ENCODE peak calls at places on chromosomes 5 and 9, in seven cellular contexts. M, Z, E, N, I, K and F are unnamed samples.

GRCh38 chr5:100900796-100901731 is 2.0 kb downstream of the ST8SIA4 start:
- DNase-seq in I (peak; percentile 88), E (peak; percentile 74), Z (peak; percentile 92), M (peak; percentile 4), N (peak; percentile 87), K (peak; percentile 84), F (peak; percentile 88)

GRCh38 chr9:84054341-84055010 is 73.9 kb downstream of the RMI1 start:
- DNase-seq in I (no peak), E (no peak), Z (no peak), N (no peak), M (no peak), K (no peak), F (no peak)

GRCh38 chr5:150295741-150296486 is 6.3 kb upstream of the CAMK2A start:
- DNase-seq in I (no peak), M (no peak), K (no peak), E (peak; percentile 38), Z (no peak), N (no peak), F (no peak)

GRCh38 chr9:122374885-122375420 is 4.1 kb downstream of the PTGS1 start:
- DNase-seq in E (peak; percentile 83), M (no peak), Z (no peak), N (no peak), K (peak; percentile 76), I (peak; percentile 62), F (no peak)

GRCh38 chr5:36575367-36575781 is 31.0 kb upstream of the SLC1A3 start:
- DNase-seq in N (no peak), I (no peak), M (no peak), K (no peak), E (peak; percentile 50), Z (no peak), F (no peak)

GRCh38 chr9:92634712-92635605 is 35.0 kb downstream of the IPPK start:
- DNase-seq in E (peak; percentile 79), M (peak; percentile 48), K (peak; percentile 87), I (peak; percentile 74), Z (peak; percentile 84), N (peak; percentile 29), F (peak; percentile 56)

GRCh38 chr9:35649431-35650340 is 1.0 kb downstream of the SIT1 start:
- DNase-seq in K (peak; percentile 88), I (no peak), N (no peak), Z (peak; percentile 69), M (no peak), E (peak; percentile 82), F (no peak)

GRCh38 chr9:27654629-27655285 is 81.5 kb upstream of the C9orf72 start:
- DNase-seq in E (no peak), Z (no peak), K (no peak), I (no peak), M (no peak), N (no peak), F (no peak)

GRCh38 chr5:124289641-124290201 is 456.7 kb downstream of the ZNF608 start:
- DNase-seq in K (no peak), M (no peak), Z (no peak), E (no peak), N (no peak), I (peak; percentile 44), F (no peak)

GRCh38 chr5:153358315-153358976 is 132.0 kb upstream of the GRIA1 start:
- DNase-seq in Z (no peak), I (no peak), K (no peak), M (no peak), N (no peak), E (no peak), F (no peak)

GRCh38 chr5:72720205-72720604 is 96.3 kb upstream of the TNPO1 start:
- DNase-seq in N (no peak), K (no peak), I (no peak), M (no peak), Z (no peak), E (no peak), F (no peak)

GRCh38 chr9:106479679-106480078 is 383.3 kb upstream of the ZNF462 start:
- DNase-seq in K (no peak), Z (no peak), E (peak; percentile 12), M (no peak), N (no peak), I (no peak), F (no peak)

GRCh38 chr5:39411051-39411450 is 13.7 kb downstream of the DAB2 start:
- DNase-seq in E (peak; percentile 75), Z (no peak), M (no peak), N (no peak), I (no peak), K (no peak), F (no peak)

GRCh38 chr5:5572983-5573797 is 150.7 kb downstream of the ICE1 start:
- DNase-seq in M (no peak), Z (no peak), K (peak; percentile 64), E (no peak), I (no peak), N (no peak), F (no peak)

GRCh38 chr9:112360047-112360804 is 19.7 kb upstream of the HSDL2 start:
- DNase-seq in I (no peak), Z (no peak), K (no peak), N (no peak), M (peak; percentile 91), E (peak; percentile 78), F (no peak)

GRCh38 chr5:132751971-132752580 is 4.8 kb downstream of the CCNI2 start:
- DNase-seq in Z (peak; percentile 24), E (no peak), I (no peak), M (no peak), N (no peak), K (no peak), F (no peak)